ENCODE peak calls at places on chromosomes 7 and 10, in nine cellular contexts. U is spleen, K is heart left ventricle, M is breast epithelium, R is IMR-90, I is stomach, P is HCT116, W is suprapubic skin, L is uterus. Y is an unnamed sample.

GRCh38 chr10:89100680-89101079 is 106.4 kb downstream of the CH25H start:
- DNase-seq in K (no peak), I (no peak), P (no peak), U (no peak), L (no peak), M (no peak), W (no peak), R (peak), Y (no peak)

GRCh38 chr7:21261627-21262564 is 166.0 kb upstream of the SP4 start:
- DNase-seq in M (no peak), K (no peak), R (peak), L (no peak), P (peak), U (peak), I (peak), W (no peak), Y (peak)

GRCh38 chr7:129825005-129825553 is 127.7 kb downstream of the UBE2H start:
- DNase-seq in M (peak), L (peak), W (peak), K (peak), I (no peak), U (peak), P (peak), R (no peak), Y (peak)

GRCh38 chr10:52443419-52444388 is 129.6 kb downstream of the DKK1 start:
- DNase-seq in W (no peak), R (peak), P (peak), L (no peak), U (no peak), I (no peak), K (no peak), M (no peak), Y (no peak)

GRCh38 chr10:55410415-55410885 is 609.4 kb upstream of the PCDH15 start:
- DNase-seq in L (no peak), K (peak), M (peak), W (no peak), P (no peak), I (no peak), R (no peak), U (no peak), Y (no peak)

GRCh38 chr7:98831641-98832221 is 38.1 kb downstream of the TMEM130 start:
- DNase-seq in K (no peak), L (no peak), M (no peak), R (peak), W (no peak), P (no peak), U (no peak), I (no peak), Y (no peak)

GRCh38 chr7:134565643-134566136 is 16.8 kb downstream of the AKR1B15 start:
- DNase-seq in P (no peak), I (no peak), U (no peak), W (no peak), R (peak), M (no peak), K (no peak), L (no peak), Y (no peak)

GRCh38 chr10:92627845-92628480 is 35.0 kb downstream of the KIF11 start:
- DNase-seq in U (no peak), M (no peak), W (no peak), K (no peak), I (no peak), L (no peak), P (no peak), R (no peak), Y (no peak)

GRCh38 chr10:69797959-69798358 is 3.7 kb upstream of the COL13A1 start:
- DNase-seq in L (no peak), R (no peak), W (no peak), U (no peak), K (no peak), I (no peak), M (no peak), P (no peak), Y (no peak)

GRCh38 chr7:18864967-18865366 is 252.5 kb downstream of the TWIST1 start:
- DNase-seq in M (no peak), U (no peak), P (no peak), W (no peak), L (no peak), I (no peak), R (no peak), K (no peak), Y (no peak)

GRCh38 chr10:124262249-124262865 is 156.4 kb downstream of the OAT start:
- DNase-seq in W (no peak), U (no peak), I (no peak), K (no peak), R (no peak), P (no peak), L (no peak), M (no peak), Y (no peak)

GRCh38 chr7:135100856-135101255 is 47.0 kb upstream of the TMEM140 start:
- DNase-seq in L (no peak), I (no peak), K (no peak), W (no peak), M (no peak), R (peak), U (no peak), P (no peak), Y (no peak)

GRCh38 chr10:122435212-122435827 is 19.1 kb upstream of the ARMS2 start:
- DNase-seq in U (no peak), W (no peak), M (no peak), I (no peak), L (no peak), K (no peak), R (peak), P (peak), Y (no peak)

GRCh38 chr7:26574476-26574875 is 282.8 kb downstream of the SNX10 start:
- DNase-seq in L (no peak), R (no peak), K (no peak), P (no peak), M (no peak), U (no peak), W (no peak), I (no peak), Y (peak)

GRCh38 chr7:47901542-47901941 is 46.7 kb downstream of the PKD1L1 start:
- DNase-seq in P (no peak), U (no peak), L (no peak), K (no peak), I (no peak), R (peak), M (no peak), W (no peak), Y (peak)

GRCh38 chr10:59303018-59303417 is 59.3 kb downstream of the FAM13C start:
- DNase-seq in W (no peak), L (no peak), I (no peak), P (no peak), K (no peak), M (no peak), R (no peak), U (no peak), Y (no peak)

GRCh38 chr10:6501931-6502330 is 78.1 kb downstream of the PRKCQ start:
- DNase-seq in P (no peak), M (no peak), U (no peak), K (no peak), R (no peak), L (no peak), I (no peak), W (no peak), Y (no peak)

GRCh38 chr7:134184767-134185166 is 57.6 kb downstream of the LRGUK start:
- DNase-seq in P (no peak), L (no peak), M (no peak), U (no peak), I (no peak), K (no peak), W (no peak), R (peak), Y (no peak)

GRCh38 chr7:92667816-92668540 is 77.8 kb upstream of the FAM133B start:
- DNase-seq in W (no peak), I (no peak), L (no peak), U (no peak), R (peak), P (no peak), M (no peak), K (no peak), Y (no peak)

GRCh38 chr7:112092306-112093090 is 113.7 kb downstream of the DOCK4 start:
- DNase-seq in L (no peak), K (no peak), M (no peak), I (no peak), U (no peak), W (no peak), R (no peak), P (no peak), Y (no peak)

GRCh38 chr10:26937371-26937770 is 76.6 kb upstream of the ABI1 start:
- DNase-seq in P (no peak), R (no peak), M (no peak), U (no peak), L (no peak), W (no peak), K (no peak), I (no peak), Y (no peak)

GRCh38 chr10:15201589-15202300 is 33.3 kb upstream of the NMT2 start:
- DNase-seq in I (no peak), U (no peak), M (no peak), K (no peak), W (no peak), P (peak), L (no peak), R (peak), Y (no peak)

GRCh38 chr7:25314729-25315267 is 86.5 kb upstream of the NPVF start:
- DNase-seq in W (no peak), P (no peak), I (no peak), U (no peak), R (no peak), L (no peak), M (no peak), K (no peak), Y (no peak)

GRCh38 chr10:4688168-4688567 is 137.8 kb upstream of the AKR1E2 start:
- DNase-seq in K (no peak), U (no peak), M (no peak), P (no peak), W (no peak), I (no peak), L (no peak), R (no peak), Y (no peak)

GRCh38 chr7:28408974-28409715 is 3.2 kb upstream of the CREB5 start:
- DNase-seq in U (peak), M (peak), K (peak), R (peak), L (peak), W (peak), I (peak), P (peak), Y (peak)

GRCh38 chr10:110355181-110355831 is 50.6 kb upstream of the SMNDC1 start:
- DNase-seq in U (peak), L (no peak), W (peak), M (no peak), K (no peak), I (no peak), R (no peak), P (no peak), Y (no peak)

GRCh38 chr10:75654171-75654772 is 222.8 kb downstream of the LRMDA start:
- DNase-seq in M (no peak), K (no peak), R (no peak), L (no peak), P (no peak), W (no peak), I (no peak), U (no peak), Y (no peak)

GRCh38 chr10:73095479-73096021 is 1.1 kb downstream of the P4HA1 start:
- DNase-seq in K (peak), I (peak), W (no peak), M (no peak), R (peak), U (no peak), P (no peak), L (peak), Y (no peak)

GRCh38 chr7:66013938-66014337 is 31.9 kb upstream of the GUSB start:
- DNase-seq in K (peak), L (no peak), W (no peak), I (peak), M (peak), P (peak), U (no peak), R (peak), Y (no peak)

GRCh38 chr7:47067215-47067614 is 514.7 kb downstream of the TNS3 start:
- DNase-seq in W (no peak), U (no peak), M (no peak), I (no peak), K (no peak), L (peak), R (no peak), P (no peak), Y (no peak)

GRCh38 chr10:131667561-131667960 is 233.2 kb upstream of the PPP2R2D start:
- DNase-seq in M (no peak), U (peak), I (no peak), K (no peak), W (no peak), R (no peak), P (no peak), L (no peak), Y (no peak)

GRCh38 chr10:72719941-72720592 is 28.1 kb downstream of the MCU start:
- DNase-seq in K (no peak), P (no peak), W (no peak), R (no peak), L (no peak), U (no peak), M (no peak), I (no peak), Y (no peak)

GRCh38 chr7:138089080-138089901 is 13.0 kb downstream of the AKR1D1 start:
- DNase-seq in P (no peak), L (no peak), U (no peak), R (no peak), K (no peak), W (no peak), I (no peak), M (no peak), Y (peak)

GRCh38 chr10:24262929-24263653 is 54.2 kb downstream of the KIAA1217 start:
- DNase-seq in W (no peak), M (no peak), P (no peak), R (no peak), K (no peak), U (no peak), L (no peak), I (no peak), Y (no peak)

GRCh38 chr10:124728071-124728829 is 15.9 kb downstream of the FAM53B start:
- DNase-seq in P (no peak), R (peak), L (peak), I (no peak), M (peak), U (peak), K (peak), W (no peak), Y (no peak)

GRCh38 chr10:15280462-15280861 is 90.6 kb downstream of the FAM171A1 start:
- DNase-seq in M (no peak), R (no peak), P (no peak), K (no peak), W (no peak), I (no peak), U (no peak), L (no peak), Y (no peak)

GRCh38 chr7:156540619-156541165 is 99.9 kb upstream of the RNF32 start:
- DNase-seq in R (no peak), I (no peak), W (no peak), P (no peak), M (no peak), U (no peak), L (no peak), K (no peak), Y (no peak)

DNA sequence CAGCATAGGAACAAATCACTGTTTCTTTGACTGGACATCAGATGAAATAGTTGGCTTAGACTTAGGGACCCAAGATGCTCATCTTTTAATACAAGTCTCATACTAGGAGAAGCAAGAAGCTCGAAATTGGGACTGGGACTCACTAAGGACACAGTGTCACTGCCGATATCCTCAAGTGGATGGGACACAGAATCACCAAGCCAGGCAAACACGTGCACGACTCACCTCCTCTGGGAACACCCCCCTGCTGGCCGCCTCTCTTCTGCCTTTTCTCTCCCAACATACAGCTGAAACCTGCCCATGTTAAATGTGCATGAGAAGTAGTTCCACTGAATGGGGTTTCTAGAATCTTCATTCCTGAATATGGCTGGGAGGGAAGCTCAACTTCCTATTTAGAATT is 106.6 kb upstream of the FAM204A start:
- DNase-seq in R (no peak), W (no peak), U (no peak), I (no peak), K (no peak), P (no peak), M (no peak), L (no peak), Y (no peak)
- TF ChIP-seq POLR2A in R (no peak), W (no peak), U (no peak), I (no peak), K (no peak), P (no peak), M (no peak), L (no peak), Y (no peak)

DNA sequence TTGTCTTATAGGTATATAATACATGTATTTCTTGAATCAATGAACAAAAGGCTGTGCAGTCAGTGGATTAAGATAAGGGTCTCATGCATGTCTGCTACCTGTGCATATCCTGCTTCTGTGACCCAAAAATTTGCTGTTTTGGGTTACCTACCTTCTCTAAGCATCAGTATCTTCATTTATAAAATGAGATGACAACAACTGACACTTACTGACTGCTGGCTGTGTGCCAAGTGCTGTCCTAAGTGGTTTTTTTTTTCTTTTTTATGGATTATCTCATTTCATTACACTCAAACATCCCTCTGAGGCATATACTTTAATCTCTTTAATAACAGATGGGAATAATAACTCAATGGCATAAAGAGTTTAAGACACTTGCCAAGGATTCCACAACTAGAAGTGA is 2.1 kb downstream of the PDK4 start:
- DNase-seq in R (no peak), M (no peak), P (no peak), W (no peak), I (no peak), K (no peak), L (no peak), U (no peak), Y (no peak)
- TF ChIP-seq POLR2A in R (no peak), M (no peak), P (no peak), W (no peak), I (no peak), K (peak), L (no peak), U (no peak), Y (no peak)

GRCh38 chr10:17229967-17230682 is 2.1 kb downstream of the VIM start:
- DNase-seq in W (peak), K (peak), M (peak), U (peak), R (peak), P (peak), I (peak), L (peak), Y (no peak)

GRCh38 chr10:17229717-17229966 is 1.6 kb downstream of the VIM start:
- DNase-seq in L (no peak), I (no peak), W (no peak), M (no peak), K (no peak), P (no peak), R (no peak), U (no peak), Y (no peak)

GRCh38 chr10:17227367-17228080 is 517 bp upstream of the VIM start:
- DNase-seq in I (no peak), R (peak), P (no peak), L (no peak), U (no peak), M (no peak), W (no peak), K (no peak), Y (no peak)

GRCh38 chr10:17228081-17229015 is at the start of gene VIM:
- DNase-seq in M (peak), U (peak), W (peak), P (peak), L (peak), R (peak), I (peak), K (peak), Y (peak)

GRCh38 chr10:17229016-17229716 is 1.1 kb downstream of the VIM start:
- DNase-seq in W (peak), L (peak), K (peak), M (peak), I (peak), P (no peak), R (peak), U (peak), Y (peak)
- TF ChIP-seq POLR2A in W (peak), L (peak), K (peak), M (no peak), I (no peak), P (no peak), R (peak), U (no peak), Y (peak)

DNA sequence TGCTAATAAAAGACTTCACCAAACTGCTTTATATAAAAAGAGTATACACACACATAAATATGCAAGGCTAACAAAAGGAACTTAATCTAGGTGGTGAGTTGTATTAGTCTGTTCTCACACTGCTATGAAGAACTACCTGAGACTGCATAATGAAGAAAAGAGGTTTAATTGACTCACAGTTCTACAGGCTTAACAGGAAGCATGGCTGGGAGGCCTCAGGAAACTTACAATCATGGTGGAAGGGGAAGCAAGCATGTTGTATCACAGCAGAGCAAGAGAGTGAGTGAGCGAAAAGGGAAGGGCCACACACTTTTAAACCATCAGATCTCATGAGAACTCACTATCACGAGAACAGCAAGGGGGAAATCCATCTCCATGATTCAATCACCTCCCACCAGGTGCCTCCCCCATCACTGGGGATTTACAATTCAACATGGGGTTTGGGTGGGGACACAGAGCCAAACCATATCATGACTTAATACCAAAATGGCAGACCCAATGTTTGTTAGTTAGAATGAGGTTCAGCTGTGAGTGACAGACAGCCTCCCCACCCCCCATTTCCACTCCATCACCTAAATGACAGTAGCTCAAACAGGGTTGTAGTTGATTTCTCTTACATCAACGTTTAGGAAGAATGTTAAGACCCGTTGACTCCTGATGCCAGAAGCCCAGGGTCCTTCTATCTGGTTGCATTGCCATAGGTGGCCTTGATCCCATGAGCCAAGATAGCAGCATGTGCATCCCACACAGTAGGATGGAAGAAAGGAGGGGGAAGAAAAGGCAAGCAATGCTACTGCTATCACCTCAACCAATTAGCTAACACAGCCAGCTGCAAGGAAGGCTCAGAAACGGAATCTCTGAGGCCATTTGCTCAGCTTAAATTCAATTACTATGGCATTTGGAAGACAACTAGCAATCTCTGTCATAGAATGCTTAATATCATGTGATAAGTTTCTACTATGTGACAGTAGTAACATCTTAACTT is 77.0 kb downstream of the CCDC71L start:
- DNase-seq in R (no peak), I (no peak), K (no peak), U (no peak), P (no peak), L (no peak), W (no peak), M (no peak), Y (no peak)
- TF ChIP-seq POLR2A in R (no peak), I (no peak), K (no peak), U (no peak), P (no peak), L (no peak), W (no peak), M (no peak), Y (no peak)

GRCh38 chr7:94509264-94509878 is at the start of gene CASD1:
- DNase-seq in M (peak), K (peak), W (peak), P (no peak), L (peak), I (peak), U (no peak), R (peak), Y (peak)
- TF ChIP-seq POLR2A in M (no peak), K (no peak), W (no peak), P (no peak), L (no peak), I (no peak), U (no peak), R (no peak), Y (peak)